ENCODE peak calls at places on chromosomes 6 and 20, in four cellular contexts. W is K562, K is GM12878, U is HL-60. L is an unnamed sample.

GRCh38 chr20:33630507-33630906 is 31.6 kb upstream of the C20orf144 start:
- DNase-seq in W (no peak), K (no peak), U (no peak), L (no peak)

GRCh38 chr6:122426597-122426996 is 27.1 kb downstream of the HSF2 start:
- DNase-seq in W (no peak), K (no peak), U (no peak), L (no peak)

GRCh38 chr20:48180039-48180438 is 394.8 kb upstream of the SULF2 start:
- DNase-seq in W (no peak), K (no peak), U (no peak), L (no peak)

GRCh38 chr6:101212640-101213039 is 180.9 kb upstream of the GRIK2 start:
- DNase-seq in W (no peak), K (no peak), U (no peak), L (no peak)

GRCh38 chr6:77037439-77037838 is 425.9 kb downstream of the HTR1B start:
- DNase-seq in W (no peak), K (no peak), U (no peak), L (no peak)

GRCh38 chr6:147910254-147910653 is 401.8 kb downstream of the SAMD5 start:
- DNase-seq in W (no peak), K (no peak), U (no peak), L (no peak)

GRCh38 chr6:36329798-36330291 is 6.8 kb downstream of the BNIP5 start:
- DNase-seq in W (peak), K (no peak), U (no peak), L (no peak)

GRCh38 chr6:15110721-15111354 is 135.0 kb upstream of the JARID2 start:
- DNase-seq in W (no peak), K (no peak), U (no peak), L (no peak)

GRCh38 chr6:144715344-144715743 is 430.2 kb downstream of the UTRN start:
- DNase-seq in W (no peak), K (no peak), U (no peak), L (no peak)

GRCh38 chr6:130140084-130140483 is 82.7 kb downstream of the SAMD3 start:
- DNase-seq in W (no peak), K (no peak), U (no peak), L (no peak)

GRCh38 chr6:25193865-25194679 is 85.1 kb upstream of the CARMIL1 start:
- DNase-seq in W (no peak), K (no peak), U (no peak), L (no peak)

GRCh38 chr6:169933839-169934698 is 182.6 kb downstream of the ERMARD start:
- DNase-seq in W (no peak), K (no peak), U (no peak), L (no peak)

GRCh38 chr6:26031151-26031594 is 56.1 kb upstream of the HFE start:
- DNase-seq in W (no peak), K (no peak), U (no peak), L (no peak)

GRCh38 chr20:433300-433975 is 25.3 kb downstream of the RBCK1 start:
- DNase-seq in W (no peak), K (peak), U (no peak), L (peak)

GRCh38 chr20:58698741-58699141 is 6.1 kb downstream of the NPEPL1 start:
- DNase-seq in W (no peak), K (no peak), U (no peak), L (no peak)

GRCh38 chr6:22383016-22383415 is 86.2 kb upstream of the PRL start:
- DNase-seq in W (no peak), K (no peak), U (no peak), L (no peak)

GRCh38 chr20:61434361-61434781 is 182.3 kb downstream of the CDH4 start:
- DNase-seq in W (no peak), K (no peak), U (no peak), L (no peak)

GRCh38 chr6:6397842-6398241 is 77.4 kb upstream of the F13A1 start:
- DNase-seq in W (no peak), K (no peak), U (no peak), L (no peak)

GRCh38 chr20:25270829-25271251 is 23.0 kb downstream of the PYGB start:
- DNase-seq in W (no peak), K (no peak), U (no peak), L (no peak)

DNA sequence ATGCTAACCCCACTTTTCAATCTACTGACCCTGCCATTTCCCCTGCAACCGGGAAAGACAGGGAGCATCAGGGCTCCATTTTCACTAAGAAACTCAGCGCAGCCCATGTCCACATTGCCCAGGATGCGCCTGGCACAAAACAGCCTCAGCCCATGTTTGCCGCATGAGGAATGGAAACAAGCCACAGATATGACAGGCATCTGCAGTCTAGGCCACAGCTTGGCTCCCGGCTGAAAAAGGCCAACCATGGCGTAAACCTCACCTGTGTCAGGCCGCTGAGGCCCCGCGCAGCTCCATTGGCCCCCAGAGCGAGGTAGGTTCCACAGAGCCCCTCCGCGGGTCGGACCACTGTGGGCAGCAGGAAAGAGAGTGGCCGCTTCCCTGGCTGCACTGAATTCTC is 21.7 kb downstream of the GGT7 start:
- DNase-seq in W (no peak), K (no peak), U (no peak), L (no peak)
- TF ChIP-seq SPI1 in W (no peak), K (no peak), U (no peak), L (no peak)

DNA sequence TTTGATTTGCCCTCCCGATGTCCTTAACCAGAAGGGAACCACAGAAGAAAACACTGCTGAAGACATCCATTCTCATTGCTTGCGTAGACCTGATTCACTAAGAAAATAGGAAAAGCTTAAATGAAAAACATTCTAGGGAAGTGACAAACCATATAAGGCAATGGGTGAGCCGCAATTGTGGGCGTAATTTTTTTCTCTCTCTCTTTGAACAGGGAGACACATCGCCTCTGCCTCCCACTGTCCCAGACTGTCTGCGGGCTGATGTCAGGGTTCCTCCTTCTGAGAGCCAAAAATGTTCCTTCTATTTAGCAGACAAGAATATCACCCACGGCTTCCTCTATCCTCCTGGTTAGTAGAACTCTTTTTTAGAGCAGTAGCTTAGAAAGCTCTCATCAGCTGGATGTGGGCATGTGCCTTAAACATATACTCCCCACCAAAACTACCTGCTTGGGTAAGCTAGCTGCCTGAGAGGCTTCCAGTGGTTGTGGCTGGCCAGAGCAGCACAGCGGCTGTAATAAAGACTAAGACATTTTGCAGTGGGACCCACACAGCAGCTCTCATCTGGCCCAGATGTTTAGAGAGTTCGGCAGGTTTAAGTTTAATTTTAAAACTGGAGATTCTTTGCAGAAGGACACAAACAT is 22.7 kb upstream of the CTAGE9 start:
- DNase-seq in W (no peak), K (no peak), U (no peak), L (no peak)
- TF ChIP-seq SPI1 in W (no peak), K (no peak), U (no peak), L (no peak)

GRCh38 chr20:43590392-43591303 is at the start of gene IFT52:
- DNase-seq in W (peak), K (peak), U (peak), L (peak)
- TF ChIP-seq SPI1 in W (no peak), K (no peak), U (no peak), L (no peak)

GRCh38 chr6:129009856-129010255 is 126.9 kb downstream of the LAMA2 start:
- DNase-seq in W (no peak), K (no peak), U (no peak), L (no peak)

GRCh38 chr6:129007819-129008218 is 124.9 kb downstream of the LAMA2 start:
- DNase-seq in W (no peak), K (no peak), U (no peak), L (no peak)

GRCh38 chr6:129006685-129007514 is 124.0 kb downstream of the LAMA2 start:
- DNase-seq in W (no peak), K (no peak), U (no peak), L (no peak)
- TF ChIP-seq SPI1 in W (no peak), K (no peak), U (no peak), L (no peak)

GRCh38 chr6:1554881-1555569 is 54.7 kb upstream of the FOXC1 start:
- DNase-seq in W (peak), K (no peak), U (peak), L (peak)
- TF ChIP-seq SPI1 in W (no peak), K (no peak), U (no peak), L (no peak)

L was measured in GM12891.